ENCODE peak calls at places on chromosomes 5 and 9, in ten cellular contexts. C is aorta; Q is CD4-positive, CD25-positive, alpha-beta regulatory T cell; O is CD8-positive, alpha-beta T cell; M is BJ; I is MM.1S; R is cardiac muscle cell; S is neuronal stem cell; K is left ventricle myocardium inferior; G is pancreas. P is an unnamed sample. For H3K27me3, the result is how much of the 10 kb centered on the place peaks cover.

GRCh38 chr5:132774406-132774805 is 2.6 kb downstream of the SEPTIN8 start:
- DNase-seq in C (no peak), Q (no peak), O (no peak), M (no peak), I (no peak), R (no peak), S (no peak), K (no peak), G (no peak), P (peak)

GRCh38 chr5:138647261-138647788 is 72.1 kb upstream of the HSPA9 start:
- DNase-seq in C (peak), Q (no peak), O (no peak), M (no peak), I (no peak), R (no peak), S (no peak), K (no peak), G (no peak), P (no peak)

GRCh38 chr5:170162631-170163321 is 57.1 kb downstream of the FOXI1 start:
- DNase-seq in C (no peak), Q (no peak), O (no peak), M (no peak), I (no peak), R (no peak), S (no peak), K (no peak), G (no peak), P (no peak)

GRCh38 chr9:132546148-132547051 is 36.0 kb upstream of the BARHL1 start:
- DNase-seq in C (peak), Q (no peak), O (no peak), M (no peak), I (no peak), R (peak), S (peak), K (peak), G (no peak), P (no peak)

GRCh38 chr5:110414360-110414759 is 312.1 kb downstream of the TMEM232 start:
- DNase-seq in C (no peak), Q (no peak), O (no peak), M (no peak), I (peak), R (no peak), S (no peak), K (no peak), G (no peak), P (no peak)

GRCh38 chr5:179266291-179267070 is 78.8 kb downstream of the ADAMTS2 start:
- DNase-seq in C (peak), Q (no peak), O (no peak), M (no peak), I (no peak), R (no peak), S (no peak), K (peak), G (no peak), P (no peak)

GRCh38 chr9:86329649-86330048 is 24.6 kb downstream of the TUT7 start:
- DNase-seq in C (no peak), Q (no peak), O (no peak), M (no peak), I (no peak), R (no peak), S (no peak), K (no peak), G (no peak), P (no peak)

GRCh38 chr9:123162359-123163345 is 105.7 kb downstream of the STRBP start:
- DNase-seq in C (no peak), Q (no peak), O (no peak), M (no peak), I (no peak), R (no peak), S (no peak), K (no peak), G (no peak), P (no peak)

GRCh38 chr5:179192891-179193470 is 132.8 kb downstream of the ZNF354C start:
- DNase-seq in C (peak), Q (no peak), O (no peak), M (no peak), I (no peak), R (no peak), S (no peak), K (no peak), G (no peak), P (peak)

GRCh38 chr9:34513567-34514214 is 9.1 kb downstream of the ENHO start:
- DNase-seq in C (no peak), Q (no peak), O (no peak), M (no peak), I (no peak), R (peak), S (no peak), K (no peak), G (no peak), P (no peak)

GRCh38 chr5:175385691-175386360 is 58.2 kb downstream of the DRD1 start:
- DNase-seq in C (no peak), Q (no peak), O (no peak), M (no peak), I (no peak), R (no peak), S (no peak), K (no peak), G (no peak), P (no peak)

GRCh38 chr5:7244977-7245376 is 151.0 kb upstream of the ADCY2 start:
- DNase-seq in C (no peak), Q (no peak), O (no peak), M (no peak), I (no peak), R (no peak), S (no peak), K (no peak), G (no peak), P (no peak)

GRCh38 chr5:7242118-7242517 is 153.8 kb upstream of the ADCY2 start:
- DNase-seq in C (no peak), Q (no peak), O (no peak), M (no peak), I (no peak), R (no peak), S (no peak), K (no peak), G (no peak), P (no peak)

GRCh38 chr5:7246312-7246711 is 149.6 kb upstream of the ADCY2 start:
- DNase-seq in C (no peak), Q (no peak), O (no peak), M (no peak), I (no peak), R (no peak), S (peak), K (no peak), G (no peak), P (no peak)

GRCh38 chr5:7245401-7245800 is 150.5 kb upstream of the ADCY2 start:
- DNase-seq in C (no peak), Q (no peak), O (no peak), M (no peak), I (no peak), R (no peak), S (no peak), K (no peak), G (no peak), P (no peak)

GRCh38 chr5:7244208-7244607 is 151.7 kb upstream of the ADCY2 start:
- DNase-seq in C (no peak), Q (no peak), O (no peak), M (no peak), I (no peak), R (no peak), S (no peak), K (no peak), G (no peak), P (no peak)
- H3K27me3 ChIP-seq in C (under half), Q (under half), O (under half), M (under half), I (under half), R (under half), S (under half), K (under half), G (under half), P (under half)

GRCh38 chr5:76488969-76489368 is 85.9 kb downstream of the IQGAP2 start:
- DNase-seq in C (no peak), Q (no peak), O (no peak), M (no peak), I (no peak), R (no peak), S (no peak), K (no peak), G (no peak), P (no peak)

GRCh38 chr5:76489877-76490688 is 87.0 kb downstream of the IQGAP2 start:
- DNase-seq in C (no peak), Q (no peak), O (no peak), M (no peak), I (no peak), R (no peak), S (no peak), K (no peak), G (no peak), P (no peak)

GRCh38 chr5:76493190-76493837 is 90.2 kb downstream of the IQGAP2 start:
- DNase-seq in C (no peak), Q (no peak), O (no peak), M (no peak), I (no peak), R (no peak), S (no peak), K (no peak), G (no peak), P (no peak)

GRCh38 chr5:76492819-76493189 is 89.7 kb downstream of the IQGAP2 start:
- DNase-seq in C (no peak), Q (no peak), O (no peak), M (no peak), I (no peak), R (no peak), S (no peak), K (no peak), G (no peak), P (no peak)

GRCh38 chr5:76490970-76491369 is 87.9 kb downstream of the IQGAP2 start:
- DNase-seq in C (no peak), Q (no peak), O (no peak), M (no peak), I (no peak), R (no peak), S (no peak), K (no peak), G (no peak), P (no peak)
- H3K4me3 ChIP-seq in C (no peak), Q (no peak), O (no peak), M (no peak), I (no peak), R (no peak), S (no peak), K (no peak), G (no peak), P (no peak)

DNA sequence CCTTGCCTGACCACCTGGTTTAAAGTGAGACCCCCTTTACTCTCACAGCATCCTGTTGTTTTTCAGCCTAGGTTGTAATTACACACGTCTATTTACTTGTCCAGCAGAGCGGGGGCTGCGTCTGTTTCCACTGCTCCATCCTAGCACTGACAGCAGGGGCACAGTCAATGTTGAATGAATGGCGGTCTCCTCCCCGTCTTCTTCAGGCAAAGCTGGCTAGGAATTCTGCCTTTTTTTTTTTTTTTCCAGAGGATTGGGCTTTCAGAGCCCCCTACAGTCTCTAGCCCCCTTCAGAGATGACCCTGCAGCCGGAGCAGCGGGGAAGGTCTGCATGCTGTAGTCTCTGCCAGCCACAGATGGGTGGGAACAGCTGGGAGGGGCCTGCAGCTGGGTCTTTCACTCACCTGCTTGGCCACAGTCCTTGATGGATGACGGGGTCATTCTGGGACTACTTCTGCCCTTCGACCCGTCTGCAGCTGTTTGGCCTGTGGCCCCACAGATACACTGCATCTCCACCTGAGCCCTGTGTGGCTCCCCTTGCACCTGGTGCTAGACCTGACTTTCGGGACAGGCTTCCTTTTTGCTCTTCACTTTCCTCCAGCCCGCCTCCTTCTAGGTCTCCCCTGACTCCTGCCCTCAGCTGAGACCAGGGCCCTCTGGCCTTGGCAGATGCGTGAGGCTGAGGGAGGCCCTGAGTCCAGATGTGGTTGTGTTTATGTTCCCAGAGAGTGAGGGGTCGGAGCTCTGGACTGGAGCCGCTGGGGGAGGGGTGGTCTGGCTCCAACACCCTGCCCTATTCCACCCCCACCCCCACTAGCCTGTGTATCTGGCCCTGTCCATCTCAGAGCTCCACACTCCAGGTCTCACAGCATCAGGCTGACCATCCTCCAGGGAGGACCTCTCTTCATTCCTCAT is 8.0 kb downstream of the PITX1 start:
- DNase-seq in C (peak), Q (no peak), O (no peak), M (no peak), I (no peak), R (no peak), S (no peak), K (peak), G (no peak), P (no peak)
- H3K27me3 ChIP-seq in C (under half), Q (under half), O (under half), M (under half), I (under half), R (half or more), S (under half), K (half or more), G (under half), P (under half)

DNA sequence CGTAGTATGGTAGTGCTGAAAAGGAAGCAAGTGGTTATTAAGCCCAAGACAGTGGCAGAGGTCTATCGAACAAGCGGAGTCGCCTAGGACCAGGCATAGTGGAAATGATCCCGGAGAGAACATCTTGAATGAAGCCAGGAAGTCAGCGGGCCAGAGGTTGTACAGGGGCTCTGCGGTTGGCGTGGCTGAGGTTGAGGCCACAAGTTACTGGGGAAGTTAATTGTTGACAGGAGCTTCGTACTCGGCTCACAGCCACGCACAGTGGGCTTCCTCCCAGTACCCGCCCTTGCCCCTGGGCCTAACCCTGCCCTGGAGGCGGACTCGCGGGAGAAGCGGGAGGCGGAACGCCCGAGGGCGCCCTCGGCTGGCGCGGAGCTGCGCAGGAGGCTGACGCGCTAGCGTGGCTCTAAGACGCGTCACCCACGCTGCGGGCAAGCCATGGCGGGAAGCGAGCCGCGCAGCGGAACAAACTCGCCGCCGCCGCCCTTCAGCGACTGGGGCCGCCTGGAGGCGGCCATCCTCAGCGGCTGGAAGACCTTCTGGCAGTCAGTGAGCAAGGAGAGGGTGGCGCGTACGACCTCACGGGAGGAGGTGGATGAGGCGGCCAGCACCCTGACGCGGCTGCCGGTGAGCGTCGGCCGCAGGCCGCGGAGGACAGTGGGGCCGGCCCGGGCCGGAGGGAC is at the start of gene FBXO4:
- DNase-seq in C (peak), Q (peak), O (peak), M (peak), I (peak), R (peak), S (peak), K (peak), G (peak), P (peak)
- H3K4me3 ChIP-seq in C (peak), Q (peak), O (peak), M (peak), I (peak), R (peak), S (peak), K (peak), G (peak), P (peak)

DNA sequence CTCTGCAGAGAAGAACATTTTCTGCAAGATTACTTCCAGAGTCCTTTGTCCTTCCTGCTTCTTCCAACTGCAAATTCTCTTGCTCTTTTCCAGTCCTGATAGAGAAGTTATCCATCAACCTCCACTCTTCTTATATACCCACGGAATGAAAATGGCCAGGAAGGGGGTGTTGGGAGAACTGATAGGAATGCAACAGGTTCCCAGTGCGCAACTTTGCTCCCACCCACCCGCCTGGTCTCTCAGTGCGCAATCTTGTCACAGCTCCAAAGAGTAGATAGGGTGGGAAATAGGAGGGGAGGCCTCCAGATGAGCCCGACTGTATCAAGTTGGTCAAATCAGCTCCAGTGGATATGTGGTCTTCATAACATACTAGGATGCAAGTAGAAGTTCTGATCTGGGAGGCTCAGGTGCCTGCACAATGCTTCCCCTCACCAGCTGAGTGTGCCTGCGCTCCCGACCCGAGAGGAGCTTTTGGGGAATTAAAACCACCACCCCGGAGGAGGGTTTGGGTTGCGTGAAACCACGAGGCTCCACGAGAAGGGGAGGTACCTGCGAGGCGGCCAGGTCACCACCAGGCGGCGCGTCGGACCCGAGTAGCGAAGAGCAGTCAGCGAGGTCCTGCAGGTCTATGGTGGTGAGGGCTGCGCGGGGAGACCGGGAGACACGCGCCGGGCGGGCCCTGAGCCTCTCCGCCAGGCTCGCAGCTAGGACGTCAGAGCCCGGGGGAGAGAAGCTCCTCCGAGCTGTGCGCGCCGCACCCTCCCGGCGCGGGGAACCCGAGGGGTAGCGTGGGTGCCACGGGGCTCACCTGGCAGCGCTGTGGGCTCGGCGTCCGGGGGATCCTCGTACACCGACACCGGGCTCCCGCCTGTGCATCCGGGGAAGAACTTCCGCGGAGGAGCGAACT is 835 bp downstream of the MCIDAS start:
- DNase-seq in C (peak), Q (no peak), O (peak), M (no peak), I (peak), R (peak), S (peak), K (no peak), G (peak), P (peak)
- H3K27me3 ChIP-seq in C (under half), Q (half or more), O (half or more), M (half or more), I (under half), R (half or more), S (half or more), K (half or more), G (under half), P (under half)

GRCh38 chr5:43063731-43064171 is 23.6 kb upstream of the ANXA2R start:
- DNase-seq in C (no peak), Q (no peak), O (no peak), M (no peak), I (no peak), R (no peak), S (no peak), K (no peak), G (no peak), P (no peak)
- H3K4me3 ChIP-seq in C (no peak), Q (no peak), O (no peak), M (no peak), I (no peak), R (no peak), S (no peak), K (peak), G (no peak), P (no peak)

GRCh38 chr5:88889165-88890069 is 6.4 kb upstream of the MEF2C start:
- DNase-seq in C (peak), Q (no peak), O (no peak), M (no peak), I (peak), R (peak), S (no peak), K (peak), G (peak), P (peak)

GRCh38 chr5:88892669-88893068 is 9.7 kb upstream of the MEF2C start:
- DNase-seq in C (no peak), Q (no peak), O (no peak), M (no peak), I (no peak), R (no peak), S (no peak), K (no peak), G (no peak), P (no peak)

GRCh38 chr5:88888291-88888690 is 5.3 kb upstream of the MEF2C start:
- DNase-seq in C (no peak), Q (no peak), O (no peak), M (no peak), I (peak), R (no peak), S (no peak), K (no peak), G (no peak), P (no peak)

GRCh38 chr5:88888799-88889164 is 5.8 kb upstream of the MEF2C start:
- DNase-seq in C (no peak), Q (no peak), O (no peak), M (no peak), I (no peak), R (no peak), S (no peak), K (no peak), G (no peak), P (no peak)

DNA sequence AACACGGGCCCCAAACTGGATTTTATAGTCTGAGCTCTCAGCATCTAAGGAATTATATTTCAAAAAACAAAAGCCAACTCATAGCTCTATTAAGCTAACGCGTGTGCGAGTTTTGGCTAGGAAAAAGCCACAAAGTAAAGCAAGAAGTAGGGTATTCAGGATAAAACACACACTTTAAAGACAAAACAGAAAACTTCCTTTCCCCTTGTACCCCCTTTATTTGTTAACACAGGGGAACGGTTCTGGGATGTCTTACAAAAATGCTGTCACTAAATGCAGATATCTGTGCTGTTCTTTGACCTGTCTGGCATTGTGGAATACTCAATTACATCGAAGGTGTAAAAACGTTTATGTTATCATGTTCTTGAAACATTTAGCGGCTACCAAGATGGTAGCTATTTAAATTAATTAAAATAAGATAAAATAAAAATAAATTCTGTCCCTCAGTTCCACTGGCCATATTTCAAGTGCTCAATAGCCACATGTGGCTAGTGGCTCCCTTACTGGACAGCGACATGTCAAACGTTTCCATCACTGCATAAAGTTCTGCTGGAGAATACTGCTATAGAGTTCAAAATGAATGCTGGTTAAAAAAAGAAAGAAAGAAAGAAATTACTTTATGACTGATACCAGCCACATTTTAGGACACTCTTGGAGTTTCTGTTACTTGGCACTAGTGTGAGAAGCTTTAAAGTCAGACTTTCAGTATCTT is 7.2 kb upstream of the MEF2C start:
- DNase-seq in C (no peak), Q (no peak), O (no peak), M (no peak), I (peak), R (no peak), S (no peak), K (no peak), G (no peak), P (no peak)
- H3K27me3 ChIP-seq in C (under half), Q (under half), O (under half), M (under half), I (under half), R (under half), S (under half), K (under half), G (under half), P (under half)

GRCh38 chr5:62197697-62198096 is 108.3 kb upstream of the KIF2A start:
- DNase-seq in C (no peak), Q (no peak), O (no peak), M (no peak), I (no peak), R (no peak), S (no peak), K (no peak), G (no peak), P (no peak)
- H3K4me3 ChIP-seq in C (no peak), Q (no peak), O (no peak), M (no peak), I (no peak), R (no peak), S (no peak), K (no peak), G (no peak), P (no peak)

P was measured in right cardiac atrium.